ENCODE peak calls at places on chromosomes 7 and 10, in five cellular contexts. A is aorta, F is MM.1S, E is psoas muscle, K is right lobe of liver. D is an unnamed sample.
A peak's percentile ranks its signal among the peaks of the same experiment; 100 is the strongest.

GRCh38 chr10:97771055-97771811 is 566 bp downstream of the SFRP5 start:
- DNase-seq in K (no peak), A (no peak), F (no peak), E (no peak), D (no peak)

GRCh38 chr7:152674860-152675760 is 831 bp downstream of the XRCC2 start:
- DNase-seq in A (peak; percentile 36), F (peak; percentile 53), K (peak; percentile 38), E (no peak), D (no peak)

GRCh38 chr10:77643795-77644468 is 6.3 kb upstream of the KCNMA1 start:
- DNase-seq in F (peak; percentile 72), K (no peak), A (no peak), E (no peak), D (no peak)

GRCh38 chr10:46556515-46557318 is at the start of gene GPRIN2:
- DNase-seq in E (peak; percentile 21), A (peak; percentile 84), K (peak; percentile 66), F (peak; percentile 6), D (no peak)

GRCh38 chr7:136857573-136857972 is 10.9 kb upstream of the CHRM2 start:
- DNase-seq in A (no peak), E (no peak), F (peak; percentile 61), K (no peak), D (no peak)

GRCh38 chr7:128347573-128348147 is 4.0 kb upstream of the RBM28 start:
- DNase-seq in F (peak; percentile 42), E (peak; percentile 58), A (peak; percentile 84), K (no peak), D (peak; percentile 38)

GRCh38 chr7:41689815-41690214 is 13.1 kb downstream of the INHBA start:
- DNase-seq in E (no peak), F (no peak), K (no peak), A (no peak), D (no peak)

GRCh38 chr7:51456471-51457060 is 140.0 kb upstream of the COBL start:
- DNase-seq in F (no peak), K (no peak), A (no peak), E (no peak), D (no peak)

GRCh38 chr7:81873559-81873958 is 103.7 kb upstream of the HGF start:
- DNase-seq in A (no peak), E (no peak), K (no peak), F (peak; percentile 57), D (no peak)

GRCh38 chr7:38929460-38930171 is 20.6 kb upstream of the VPS41 start:
- DNase-seq in K (no peak), F (no peak), A (no peak), E (no peak), D (no peak)

GRCh38 chr10:14580933-14581332 is 193.8 kb downstream of the FAM107B start:
- DNase-seq in E (no peak), A (no peak), K (no peak), F (no peak), D (no peak)

GRCh38 chr10:71232089-71232998 is 20.0 kb downstream of the UNC5B start:
- DNase-seq in F (no peak), A (peak; percentile 93), K (no peak), E (peak; percentile 84), D (no peak)

GRCh38 chr7:130566168-130566897 is 74.4 kb downstream of the MEST start:
- DNase-seq in K (peak; percentile 61), E (peak; percentile 17), F (no peak), A (no peak), D (no peak)

GRCh38 chr7:30476401-30477145 is 2.0 kb downstream of the NOD1 start:
- DNase-seq in E (no peak), A (no peak), F (no peak), K (no peak), D (no peak)

GRCh38 chr10:74047304-74047703 is 49.4 kb downstream of the VCL start:
- DNase-seq in A (no peak), K (no peak), E (no peak), F (no peak), D (no peak)

GRCh38 chr7:69880848-69881247 is 282.6 kb downstream of the AUTS2 start:
- DNase-seq in K (no peak), F (no peak), A (no peak), E (no peak), D (no peak)

GRCh38 chr7:91883676-91884362 is 3.3 kb upstream of the MTERF1 start:
- DNase-seq in K (no peak), A (no peak), E (no peak), F (no peak), D (no peak)

GRCh38 chr10:49441488-49442476 is 45.9 kb upstream of the DRGX start:
- DNase-seq in F (no peak), E (no peak), A (no peak), K (no peak), D (no peak)

GRCh38 chr10:132609211-132609610 is 71.6 kb downstream of the INPP5A start:
- DNase-seq in F (no peak), A (no peak), K (no peak), E (no peak), D (no peak)

GRCh38 chr7:134625571-134625970 is 21.1 kb upstream of the BPGM start:
- DNase-seq in A (no peak), F (no peak), K (no peak), E (no peak), D (no peak)

GRCh38 chr10:3741688-3742461 is 43.1 kb downstream of the KLF6 start:
- DNase-seq in K (no peak), E (no peak), F (peak; percentile 40), A (no peak), D (peak; percentile 22)

GRCh38 chr7:84218681-84219080 is 24.1 kb upstream of the SEMA3A start:
- DNase-seq in A (no peak), K (no peak), E (no peak), F (no peak), D (no peak)

GRCh38 chr10:127349737-127350136 is 153.3 kb upstream of the INSYN2A start:
- DNase-seq in K (no peak), F (no peak), A (no peak), E (no peak), D (no peak)

GRCh38 chr7:3430588-3430987 is 129.5 kb downstream of the SDK1 start:
- DNase-seq in E (no peak), K (no peak), F (no peak), A (no peak), D (no peak)

GRCh38 chr10:78807504-78808202 is 261.1 kb upstream of the ZMIZ1 start:
- DNase-seq in E (no peak), K (no peak), F (no peak), A (no peak), D (no peak)

GRCh38 chr7:5831196-5831595 is 49.4 kb upstream of the OCM start:
- DNase-seq in A (no peak), E (no peak), K (no peak), F (no peak), D (no peak)

GRCh38 chr10:122461367-122461728 is at the start of gene HTRA1:
- DNase-seq in A (peak; percentile 94), E (peak; percentile 84), F (no peak), K (peak; percentile 90), D (no peak)

GRCh38 chr10:112115781-112116385 is 67.7 kb downstream of the GPAM start:
- DNase-seq in E (no peak), A (no peak), F (peak; percentile 45), K (no peak), D (peak; percentile 20)

GRCh38 chr10:37124532-37124931 is 866 bp upstream of the ANKRD30A start:
- DNase-seq in E (no peak), A (no peak), K (peak; percentile 44), F (no peak), D (no peak)

GRCh38 chr10:116039604-116040003 is 233.4 kb downstream of the GFRA1 start:
- DNase-seq in A (no peak), K (no peak), F (no peak), E (no peak), D (no peak)

GRCh38 chr10:9149134-9149533 is 1094.6 kb downstream of the GATA3 start:
- DNase-seq in K (no peak), E (no peak), F (no peak), A (no peak), D (no peak)
- H3K4me3 ChIP-seq in K (no peak overlapping the region), E (no peak overlapping the region), F (no peak overlapping the region), A (no peak overlapping the region), D (no peak overlapping the region)

DNA sequence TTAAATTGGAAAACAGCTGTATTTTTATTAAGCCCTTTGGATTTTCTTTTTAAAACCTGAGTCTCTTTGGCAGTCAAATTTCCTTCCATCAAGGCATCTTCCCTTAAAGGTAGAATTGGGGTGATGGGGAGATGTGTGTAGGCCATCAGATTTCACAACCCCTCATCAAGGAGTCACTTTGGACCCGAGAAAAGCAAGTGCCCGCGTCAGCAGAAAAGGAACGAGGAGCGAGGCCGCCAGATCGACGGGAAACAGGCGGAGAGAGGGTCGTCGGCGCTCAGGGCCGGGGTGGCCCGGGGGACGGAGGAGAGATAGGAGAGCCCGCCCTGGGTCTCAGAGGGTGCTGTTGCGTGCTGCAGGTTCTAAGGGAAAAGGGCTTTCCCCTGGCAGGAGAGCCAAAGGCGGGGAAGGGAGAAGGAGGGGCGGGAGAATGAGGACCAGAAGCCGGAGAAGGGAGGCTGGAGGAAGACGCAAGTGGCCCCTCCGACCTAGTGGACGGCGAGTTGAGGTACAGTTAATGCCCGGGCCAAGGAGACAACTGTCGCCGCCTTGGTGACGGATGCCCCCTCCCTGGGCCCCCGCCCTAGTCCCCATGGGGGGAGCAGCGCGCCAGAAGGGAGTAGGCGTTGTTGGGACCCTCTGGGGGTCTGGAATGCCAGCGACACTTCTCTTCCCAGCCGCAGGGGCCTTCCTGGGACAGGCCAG is 11.5 kb upstream of the GATA3 start:
- DNase-seq in E (no peak), K (no peak), F (no peak), A (peak; percentile 65), D (no peak)
- H3K27me3 ChIP-seq in E (peaks cover 8% of the 10 kb centered on the region), K (peaks cover 19% of the 10 kb centered on the region), F (peaks cover 28% of the 10 kb centered on the region), A (no peaks in the 10 kb centered on the region), D (peaks cover 97% of the 10 kb centered on the region)

GRCh38 chr7:99248391-99249067 is 24.1 kb upstream of the MYH16 start:
- DNase-seq in F (no peak), K (no peak), A (no peak), E (no peak), D (no peak)
- H3K9me3 ChIP-seq in F (no peaks in the 10 kb centered on the region), K (no peaks in the 10 kb centered on the region), A (no peaks in the 10 kb centered on the region), E (no peaks in the 10 kb centered on the region), D (no peaks in the 10 kb centered on the region)

GRCh38 chr7:116955801-116956514 is 2.7 kb downstream of the ST7 start:
- DNase-seq in K (no peak), F (no peak), A (no peak), E (no peak), D (no peak)
- H3K4me3 ChIP-seq in K (no peak overlapping the region), F (no peak overlapping the region), A (no peak overlapping the region), E (peak overlapping the region; percentile 17), D (no peak overlapping the region)

GRCh38 chr7:27204851-27205322 is 5.0 kb upstream of the HOXA13 start:
- DNase-seq in K (no peak), A (peak; percentile 77), E (no peak), F (no peak), D (no peak)
- H3K27me3 ChIP-seq in K (peaks cover 33% of the 10 kb centered on the region), A (no peaks in the 10 kb centered on the region), E (no peaks in the 10 kb centered on the region), F (peaks cover 55% of the 10 kb centered on the region), D (peaks cover 68% of the 10 kb centered on the region)

GRCh38 chr7:157972914-157973313 is 614.7 kb downstream of the PTPRN2 start:
- DNase-seq in F (no peak), K (peak; percentile 7), A (no peak), E (no peak), D (no peak)
- H3K9me3 ChIP-seq in F (no peaks in the 10 kb centered on the region), K (no peaks in the 10 kb centered on the region), A (peaks cover 7% of the 10 kb centered on the region), E (no peaks in the 10 kb centered on the region), D (no peaks in the 10 kb centered on the region)

D was measured in CD4-positive, alpha-beta memory T cell.